ENCODE peak calls at places on chromosomes 5 and 9, in four cellular contexts. N is HCEC 1CT, D is heart left ventricle, J is NCI-H446 treated with DMSO at 0.1 percent for 48 hours. U is an unnamed sample.

GRCh38 chr9:38423939-38424843 is at the start of gene IGFBPL1:
- DNase-seq in N (no peak), D (no peak), J (peak), U (peak)

GRCh38 chr5:82684659-82685058 is 392.5 kb downstream of the TMEM167A start:
- DNase-seq in N (no peak), D (no peak), J (no peak), U (no peak)

GRCh38 chr5:164649266-164649665 is 1143.8 kb downstream of the MAT2B start:
- DNase-seq in N (no peak), D (no peak), J (no peak), U (peak)

GRCh38 chr5:13821366-13821765 is 123.1 kb downstream of the DNAH5 start:
- DNase-seq in N (no peak), D (no peak), J (no peak), U (no peak)

GRCh38 chr5:68898961-68899471 is 194.8 kb upstream of the SLC30A5 start:
- DNase-seq in N (peak), D (no peak), J (peak), U (peak)

GRCh38 chr9:115208503-115208902 is 90.5 kb upstream of the TNC start:
- DNase-seq in N (peak), D (no peak), J (no peak), U (no peak)

GRCh38 chr9:5869315-5870019 is 21.2 kb upstream of the MLANA start:
- DNase-seq in N (no peak), D (no peak), J (no peak), U (no peak)

GRCh38 chr9:129162901-129163670 is 15.0 kb downstream of the IER5L start:
- DNase-seq in N (no peak), D (no peak), J (no peak), U (no peak)

GRCh38 chr9:99056876-99057664 is 47.8 kb upstream of the TGFBR1 start:
- DNase-seq in N (peak), D (no peak), J (no peak), U (no peak)

GRCh38 chr5:179488464-179488863 is 61.9 kb upstream of the RUFY1 start:
- DNase-seq in N (no peak), D (no peak), J (no peak), U (no peak)

GRCh38 chr5:135319458-135319857 is 79.6 kb downstream of the MACROH2A1 start:
- DNase-seq in N (no peak), D (no peak), J (no peak), U (no peak)

GRCh38 chr5:67187318-67187717 is 9.3 kb downstream of the CD180 start:
- DNase-seq in N (no peak), D (no peak), J (no peak), U (no peak)

GRCh38 chr9:23464275-23464674 is 361.8 kb downstream of the ELAVL2 start:
- DNase-seq in N (no peak), D (no peak), J (no peak), U (no peak)

GRCh38 chr9:85931495-85931894 is 9.5 kb upstream of the NAA35 start:
- DNase-seq in N (no peak), D (no peak), J (no peak), U (no peak)

GRCh38 chr5:170408189-170408588 is 19.0 kb upstream of the KCNMB1 start:
- DNase-seq in N (no peak), D (no peak), J (no peak), U (peak)

GRCh38 chr9:127966416-127967150 is 14.2 kb downstream of the EEIG1 start:
- DNase-seq in N (no peak), D (peak), J (peak), U (no peak)

GRCh38 chr9:121943463-121943862 is 149.6 kb downstream of the TTLL11 start:
- DNase-seq in N (no peak), D (no peak), J (no peak), U (no peak)

GRCh38 chr9:114662081-114662989 is 4.7 kb upstream of the TEX53 start:
- DNase-seq in N (no peak), D (no peak), J (no peak), U (no peak)

GRCh38 chr5:146124580-146124979 is 19.2 kb upstream of the PLAC8L1 start:
- DNase-seq in N (no peak), D (no peak), J (no peak), U (no peak)

GRCh38 chr9:121743441-121744001 is 92.1 kb downstream of the DAB2IP start:
- DNase-seq in N (peak), D (peak), J (peak), U (no peak)

GRCh38 chr5:141866111-141866510 is 12.1 kb downstream of the PCDH1 start:
- DNase-seq in N (no peak), D (no peak), J (no peak), U (no peak)

GRCh38 chr9:120387257-120387999 is 192.5 kb downstream of the CDK5RAP2 start:
- DNase-seq in N (no peak), D (no peak), J (no peak), U (no peak)

GRCh38 chr9:108478431-108478837 is 377.4 kb downstream of the ACTL7B start:
- DNase-seq in N (peak), D (no peak), J (no peak), U (no peak)

GRCh38 chr5:100270323-100270771 is 264.8 kb upstream of the FAM174A start:
- DNase-seq in N (no peak), D (no peak), J (peak), U (no peak)

GRCh38 chr5:73031839-73032238 is 76.0 kb downstream of the FCHO2 start:
- DNase-seq in N (peak), D (no peak), J (peak), U (peak)

GRCh38 chr5:68033029-68033428 is 182.5 kb upstream of the PIK3R1 start:
- DNase-seq in N (no peak), D (no peak), J (no peak), U (no peak)

GRCh38 chr5:173472164-173472563 is 143.9 kb upstream of the STC2 start:
- DNase-seq in N (peak), D (peak), J (peak), U (peak)

GRCh38 chr9:114084282-114085073 is 6.4 kb upstream of the AMBP start:
- DNase-seq in N (no peak), D (no peak), J (no peak), U (no peak)

GRCh38 chr5:107265268-107265667 is 405.5 kb downstream of the EFNA5 start:
- DNase-seq in N (no peak), D (no peak), J (no peak), U (no peak)

U was measured in DMS 273 treated with DMSO at 0.1 percent for 48 hours.